ENCODE peak calls at places on chromosome 20, in eight cellular contexts. V is germinal center; I is stimulated activated CD8-positive, alpha-beta memory T cell treated with anti-CD3 and anti-CD28 coated beads, Interleukin-4, amount 100 ng/mL, for 24 hours; W is HCT116; P is NCI-H460; T is NCI-H1105 treated with DMSO at 0.1 percent for 48 hours; O is aorta; D is iris pigment epithelial cell. F is an unnamed sample.

GRCh38 chr20:40986774-40987173 is 41.8 kb upstream of the TOP1 start:
- DNase-seq in V (no peak), I (no peak), W (no peak), P (no peak), T (no peak), O (no peak), D (no peak), F (no peak)

GRCh38 chr20:25364180-25364788 is 26.4 kb downstream of the ABHD12 start:
- DNase-seq in V (no peak), I (no peak), W (no peak), P (no peak), T (no peak), O (no peak), D (peak), F (no peak)

GRCh38 chr20:45894797-45895196 is 3.7 kb downstream of the CTSA start:
- DNase-seq in V (no peak), I (no peak), W (no peak), P (no peak), T (no peak), O (no peak), D (no peak), F (no peak)

GRCh38 chr20:47792021-47792618 is 6.8 kb upstream of the SULF2 start:
- DNase-seq in V (no peak), I (no peak), W (no peak), P (no peak), T (peak), O (peak), D (peak), F (peak)

GRCh38 chr20:25296094-25297093 is 48.5 kb downstream of the PYGB start:
- DNase-seq in V (peak), I (no peak), W (no peak), P (no peak), T (peak), O (no peak), D (peak), F (no peak)

GRCh38 chr20:63810730-63811490 is 20.2 kb downstream of the ZBTB46 start:
- DNase-seq in V (no peak), I (no peak), W (no peak), P (no peak), T (no peak), O (no peak), D (no peak), F (no peak)

GRCh38 chr20:12875510-12875909 is 133.3 kb upstream of the SPTLC3 start:
- DNase-seq in V (no peak), I (no peak), W (no peak), P (no peak), T (no peak), O (no peak), D (no peak), F (no peak)

GRCh38 chr20:48682529-48683385 is 145.0 kb downstream of the PREX1 start:
- DNase-seq in V (no peak), I (no peak), W (no peak), P (no peak), T (peak), O (peak), D (peak), F (peak)

GRCh38 chr20:48706710-48707339 is 121.0 kb downstream of the PREX1 start:
- DNase-seq in V (no peak), I (no peak), W (no peak), P (no peak), T (no peak), O (peak), D (no peak), F (no peak)

GRCh38 chr20:32583581-32584045 is 1.5 kb downstream of the NOL4L start:
- DNase-seq in V (no peak), I (no peak), W (no peak), P (no peak), T (no peak), O (no peak), D (no peak), F (no peak)

GRCh38 chr20:12699374-12700228 is 309.2 kb upstream of the SPTLC3 start:
- DNase-seq in V (no peak), I (no peak), W (no peak), P (no peak), T (peak), O (no peak), D (no peak), F (peak)

GRCh38 chr20:9177278-9177677 is 108.4 kb downstream of the PLCB4 start:
- DNase-seq in V (no peak), I (no peak), W (no peak), P (no peak), T (no peak), O (no peak), D (no peak), F (no peak)

GRCh38 chr20:1388706-1389483 is 4.0 kb downstream of the FKBP1A start:
- DNase-seq in V (no peak), I (no peak), W (no peak), P (no peak), T (no peak), O (no peak), D (no peak), F (no peak)

F was measured in NCI-H1092 treated with DMSO at 0.1 percent for 48 hours.